ENCODE peak calls at places on chromosomes 4 and X, in seven cellular contexts. Q is NCI-H774; L is iris pigment epithelial cell; G is activated CD4-positive, CD25-positive, alpha-beta regulatory T cell treated with anti-CD3 and anti-CD28 coated beads, Interleukin-2, amount 50 U/mL, for 72 hours; W is stomach; Z is astrocyte; B is EH. T is an unnamed sample.

GRCh38 chrX:71579990-71580380 is 1.7 kb downstream of the GCNA start:
- DNase-seq in Q (no peak), L (no peak), G (no peak), W (no peak), Z (no peak), B (no peak), T (no peak)

GRCh38 chrX:8731579-8732395 is at the start of gene ANOS1:
- DNase-seq in Q (peak), L (no peak), G (no peak), W (peak), Z (peak), B (peak), T (no peak)

GRCh38 chr4:124386648-124387047 is 325.9 kb downstream of the ANKRD50 start:
- DNase-seq in Q (no peak), L (no peak), G (no peak), W (no peak), Z (no peak), B (no peak), T (no peak)

GRCh38 chr4:109969087-109969486 is 56.4 kb downstream of the EGF start:
- DNase-seq in Q (no peak), L (no peak), G (no peak), W (no peak), Z (no peak), B (no peak), T (no peak)

GRCh38 chr4:78780093-78780492 is 3.9 kb downstream of the BMP2K start:
- DNase-seq in Q (no peak), L (no peak), G (no peak), W (no peak), Z (no peak), B (no peak), T (no peak)

GRCh38 chrX:72576161-72576896 is 3.7 kb upstream of the HDAC8 start:
- DNase-seq in Q (no peak), L (peak), G (no peak), W (no peak), Z (peak), B (peak), T (peak)

GRCh38 chr4:184028571-184028996 is 123.5 kb downstream of the STOX2 start:
- DNase-seq in Q (no peak), L (no peak), G (no peak), W (no peak), Z (no peak), B (no peak), T (no peak)

GRCh38 chrX:129634541-129634940 is 20.2 kb downstream of the APLN start:
- DNase-seq in Q (no peak), L (no peak), G (no peak), W (no peak), Z (no peak), B (no peak), T (no peak)

GRCh38 chr4:1031956-1032795 is 20.8 kb downstream of the FGFRL1 start:
- DNase-seq in Q (no peak), L (no peak), G (no peak), W (peak), Z (no peak), B (no peak), T (no peak)

GRCh38 chr4:184371390-184371787 is 103.0 kb downstream of the IRF2 start:
- DNase-seq in Q (no peak), L (no peak), G (no peak), W (no peak), Z (no peak), B (no peak), T (no peak)

GRCh38 chrX:68571292-68572256 is 72.7 kb downstream of the YIPF6 start:
- DNase-seq in Q (no peak), L (peak), G (no peak), W (no peak), Z (peak), B (peak), T (peak)

GRCh38 chr4:25174674-25175073 is 14.4 kb upstream of the SEPSECS start:
- DNase-seq in Q (no peak), L (peak), G (no peak), W (no peak), Z (no peak), B (peak), T (peak)

GRCh38 chrX:45515262-45516215 is 314.9 kb upstream of the DIPK2B start:
- DNase-seq in Q (no peak), L (peak), G (no peak), W (peak), Z (peak), B (peak), T (peak)

GRCh38 chrX:37060999-37061398 is 52.8 kb downstream of the FAM47C start:
- DNase-seq in Q (no peak), L (peak), G (no peak), W (no peak), Z (peak), B (peak), T (peak)

GRCh38 chrX:141902366-141902765 is 1.3 kb upstream of the MAGEC1 start:
- DNase-seq in Q (no peak), L (no peak), G (no peak), W (no peak), Z (no peak), B (peak), T (no peak)

GRCh38 chr4:169604131-169604900 is 8.1 kb downstream of the NEK1 start:
- DNase-seq in Q (no peak), L (peak), G (no peak), W (no peak), Z (peak), B (peak), T (peak)

GRCh38 chr4:54879576-54879975 is 221.8 kb downstream of the KIT start:
- DNase-seq in Q (no peak), L (peak), G (no peak), W (no peak), Z (peak), B (peak), T (peak)

GRCh38 chr4:28639747-28640146 is 1779.1 kb downstream of the STIM2 start:
- DNase-seq in Q (no peak), L (no peak), G (no peak), W (no peak), Z (no peak), B (no peak), T (no peak)

GRCh38 chrX:45172890-45173289 is 27.8 kb downstream of the DIPK2B start:
- DNase-seq in Q (no peak), L (peak), G (no peak), W (no peak), Z (peak), B (peak), T (peak)

GRCh38 chrX:117996408-117996807 is 120.2 kb downstream of the KLHL13 start:
- DNase-seq in Q (no peak), L (no peak), G (no peak), W (no peak), Z (no peak), B (no peak), T (no peak)

GRCh38 chrX:3815896-3816664 is 102.6 kb upstream of the PRKX start:
- DNase-seq in Q (no peak), L (peak), G (peak), W (peak), Z (peak), B (peak), T (peak)